ENCODE peak calls at places on chromosomes 3 and 15, in six cellular contexts. R, A, O, J, F and C are unnamed samples.

GRCh38 chr3:12884790-12885584 is 43.6 kb upstream of the RPL32 start:
- DNase-seq in F (no peak), A (no peak), J (no peak), R (no peak), O (no peak), C (no peak)

GRCh38 chr3:149004622-149005021 is 13.3 kb downstream of the GYG1 start:
- DNase-seq in A (no peak), F (peak), O (peak), R (peak), J (peak), C (no peak)

GRCh38 chr15:59355730-59356129 is 16.9 kb downstream of the MYO1E start:
- DNase-seq in J (no peak), A (no peak), R (no peak), O (no peak), F (no peak), C (no peak)

GRCh38 chr15:81113204-81113657 is 20.8 kb upstream of the CFAP161 start:
- DNase-seq in R (peak), A (no peak), J (no peak), F (no peak), O (no peak), C (no peak)

GRCh38 chr15:83158393-83158792 is 49.2 kb downstream of the HDGFL3 start:
- DNase-seq in F (peak), J (peak), A (no peak), O (no peak), R (no peak), C (no peak)

GRCh38 chr15:100022426-100022825 is 289.2 kb upstream of the LYSMD4 start:
- DNase-seq in F (no peak), J (no peak), R (no peak), A (no peak), O (no peak), C (no peak)

GRCh38 chr3:28743843-28744242 is 395.2 kb upstream of the AZI2 start:
- DNase-seq in O (no peak), R (peak), F (no peak), A (no peak), J (no peak), C (no peak)

GRCh38 chr15:78808550-78808949 is 2.7 kb downstream of the ADAMTS7 start:
- DNase-seq in J (peak), O (no peak), F (peak), A (peak), R (no peak), C (peak)

GRCh38 chr15:72404356-72404755 is 6.3 kb downstream of the TMEM202 start:
- DNase-seq in O (no peak), A (no peak), J (no peak), R (no peak), F (no peak), C (no peak)

GRCh38 chr3:121918779-121919483 is 24.7 kb downstream of the SLC15A2 start:
- DNase-seq in O (no peak), J (no peak), A (no peak), R (no peak), F (no peak), C (no peak)

GRCh38 chr3:78872195-78872594 is 895.6 kb downstream of the ROBO1 start:
- DNase-seq in F (no peak), O (no peak), J (no peak), R (no peak), A (no peak), C (peak)

GRCh38 chr3:50448752-50449539 is 54.5 kb downstream of the CACNA2D2 start:
- DNase-seq in R (no peak), J (no peak), F (no peak), A (no peak), O (no peak), C (no peak)

GRCh38 chr15:52076889-52077781 is 35.4 kb downstream of the BCL2L10 start:
- DNase-seq in A (no peak), F (peak), J (peak), R (no peak), O (peak), C (no peak)

GRCh38 chr15:26590673-26591072 is 182.2 kb downstream of the GABRB3 start:
- DNase-seq in R (no peak), F (no peak), O (peak), J (no peak), A (no peak), C (no peak)

GRCh38 chr3:182760576-182761164 is 32.6 kb upstream of the ATP11B start:
- DNase-seq in F (no peak), A (no peak), J (no peak), O (no peak), R (no peak), C (no peak)

GRCh38 chr3:70980646-70981031 is 602.9 kb downstream of the FOXP1 start:
- DNase-seq in O (no peak), R (no peak), A (no peak), J (no peak), F (peak), C (no peak)

GRCh38 chr15:41799488-41799805 is 25.2 kb downstream of the MAPKBP1 start:
- DNase-seq in F (no peak), A (no peak), R (no peak), O (no peak), J (no peak), C (no peak)

GRCh38 chr3:66478923-66479322 is 21.9 kb downstream of the LRIG1 start:
- DNase-seq in O (no peak), F (no peak), J (no peak), A (no peak), R (no peak), C (peak)

GRCh38 chr3:66712210-66712609 is 211.4 kb upstream of the LRIG1 start:
- DNase-seq in F (no peak), O (no peak), J (no peak), A (no peak), R (peak), C (no peak)

GRCh38 chr15:65318870-65319356 is 14.4 kb downstream of the RNU5B-1 start:
- DNase-seq in O (peak), F (peak), J (peak), R (peak), A (peak), C (peak)

GRCh38 chr15:57332326-57332725 is 44.0 kb upstream of the CGNL1 start:
- DNase-seq in F (no peak), R (no peak), J (no peak), A (no peak), O (no peak), C (no peak)

GRCh38 chr3:135083179-135083578 is 288.1 kb downstream of the EPHB1 start:
- DNase-seq in J (no peak), R (no peak), O (no peak), F (no peak), A (no peak), C (no peak)

GRCh38 chr15:66481107-66481856 is 16.3 kb downstream of the SNAPC5 start:
- DNase-seq in O (no peak), J (no peak), A (no peak), R (no peak), F (no peak), C (no peak)

GRCh38 chr15:60118564-60119080 is 114.5 kb downstream of the FOXB1 start:
- DNase-seq in J (no peak), O (no peak), F (no peak), R (no peak), A (no peak), C (peak)